ENCODE peak calls at places on chromosomes 1 and 21, in seven cellular contexts. U is HEK293T, I is HepG2, C is HCT116, D is K562, L is H1, K is GM12878. P is an unnamed sample.

GRCh38 chr1:19074361-19074901 is 118.0 kb upstream of the IFFO2 start:
- DNase-seq in U (no peak), I (no peak), C (no peak), D (no peak), L (no peak), K (no peak), P (no peak)

GRCh38 chr1:171881466-171881865 is 40.2 kb downstream of the DNM3 start:
- DNase-seq in U (no peak), I (no peak), C (no peak), D (no peak), L (no peak), K (no peak), P (no peak)

GRCh38 chr21:23016617-23017016 is 2018.4 kb downstream of the NCAM2 start:
- DNase-seq in U (peak), I (no peak), C (no peak), D (no peak), L (no peak), K (no peak), P (peak)

GRCh38 chr1:235650341-235651169 is 971 bp upstream of the GNG4 start:
- DNase-seq in U (no peak), I (peak), C (no peak), D (no peak), L (peak), K (no peak), P (peak)

GRCh38 chr1:96306809-96307208 is 414.8 kb upstream of the PTBP2 start:
- DNase-seq in U (no peak), I (no peak), C (no peak), D (no peak), L (no peak), K (no peak), P (no peak)

GRCh38 chr21:22575165-22575584 is 1577.0 kb downstream of the NCAM2 start:
- DNase-seq in U (peak), I (no peak), C (no peak), D (peak), L (peak), K (no peak), P (peak)

GRCh38 chr1:31509124-31510072 is 66.9 kb upstream of the TINAGL1 start:
- DNase-seq in U (no peak), I (peak), C (no peak), D (no peak), L (no peak), K (peak), P (no peak)

GRCh38 chr21:31908106-31909031 is 35.5 kb downstream of the HUNK start:
- DNase-seq in U (no peak), I (peak), C (no peak), D (no peak), L (peak), K (no peak), P (peak)

GRCh38 chr1:114524933-114525332 is 13.9 kb upstream of the TRIM33 start:
- DNase-seq in U (peak), I (no peak), C (peak), D (peak), L (no peak), K (no peak), P (no peak)

GRCh38 chr1:247824023-247824422 is at the start of gene OR14A16:
- DNase-seq in U (no peak), I (no peak), C (no peak), D (no peak), L (no peak), K (no peak), P (peak)

GRCh38 chr1:92118826-92119225 is 38.7 kb downstream of the BTBD8 start:
- DNase-seq in U (no peak), I (no peak), C (peak), D (no peak), L (no peak), K (no peak), P (no peak)

GRCh38 chr1:51044834-51045233 is 57.2 kb upstream of the C1orf185 start:
- DNase-seq in U (no peak), I (no peak), C (no peak), D (no peak), L (no peak), K (no peak), P (no peak)

GRCh38 chr1:201881617-201882016 is 7.1 kb upstream of the SHISA4 start:
- DNase-seq in U (no peak), I (no peak), C (no peak), D (no peak), L (no peak), K (no peak), P (no peak)

GRCh38 chr1:22737374-22738068 is 26.9 kb downstream of the EPHB2 start:
- DNase-seq in U (no peak), I (no peak), C (no peak), D (no peak), L (no peak), K (no peak), P (no peak)

GRCh38 chr1:40451238-40451585 is 936 bp downstream of the ZFP69B start:
- DNase-seq in U (no peak), I (no peak), C (no peak), D (no peak), L (no peak), K (no peak), P (no peak)

GRCh38 chr1:1246601-1247340 is at the start of gene C1QTNF12:
- DNase-seq in U (no peak), I (no peak), C (no peak), D (no peak), L (no peak), K (no peak), P (peak)

GRCh38 chr1:160827418-160827817 is 31.4 kb downstream of the LY9 start:
- DNase-seq in U (no peak), I (no peak), C (no peak), D (no peak), L (no peak), K (no peak), P (no peak)
- TF ChIP-seq SP1 in U (no peak), I (no peak), C (no peak), D (no peak), L (no peak), K (no peak), P (no peak)

GRCh38 chr1:29500651-29501050 is 264.3 kb downstream of the PTPRU start:
- DNase-seq in U (no peak), I (no peak), C (no peak), D (no peak), L (peak), K (no peak), P (no peak)
- TF ChIP-seq SP1 in U (no peak), I (no peak), C (no peak), D (no peak), L (no peak), K (no peak), P (no peak)

GRCh38 chr1:231594123-231594522 is 32.5 kb upstream of the DISC1 start:
- DNase-seq in U (no peak), I (no peak), C (no peak), D (no peak), L (no peak), K (no peak), P (no peak)

GRCh38 chr1:231594749-231595148 is 31.8 kb upstream of the DISC1 start:
- DNase-seq in U (no peak), I (no peak), C (no peak), D (no peak), L (no peak), K (no peak), P (no peak)

GRCh38 chr1:231592809-231593208 is 33.8 kb upstream of the DISC1 start:
- DNase-seq in U (no peak), I (no peak), C (no peak), D (no peak), L (no peak), K (no peak), P (no peak)

GRCh38 chr1:231591466-231591865 is 35.1 kb upstream of the DISC1 start:
- DNase-seq in U (no peak), I (no peak), C (no peak), D (no peak), L (no peak), K (no peak), P (no peak)

DNA sequence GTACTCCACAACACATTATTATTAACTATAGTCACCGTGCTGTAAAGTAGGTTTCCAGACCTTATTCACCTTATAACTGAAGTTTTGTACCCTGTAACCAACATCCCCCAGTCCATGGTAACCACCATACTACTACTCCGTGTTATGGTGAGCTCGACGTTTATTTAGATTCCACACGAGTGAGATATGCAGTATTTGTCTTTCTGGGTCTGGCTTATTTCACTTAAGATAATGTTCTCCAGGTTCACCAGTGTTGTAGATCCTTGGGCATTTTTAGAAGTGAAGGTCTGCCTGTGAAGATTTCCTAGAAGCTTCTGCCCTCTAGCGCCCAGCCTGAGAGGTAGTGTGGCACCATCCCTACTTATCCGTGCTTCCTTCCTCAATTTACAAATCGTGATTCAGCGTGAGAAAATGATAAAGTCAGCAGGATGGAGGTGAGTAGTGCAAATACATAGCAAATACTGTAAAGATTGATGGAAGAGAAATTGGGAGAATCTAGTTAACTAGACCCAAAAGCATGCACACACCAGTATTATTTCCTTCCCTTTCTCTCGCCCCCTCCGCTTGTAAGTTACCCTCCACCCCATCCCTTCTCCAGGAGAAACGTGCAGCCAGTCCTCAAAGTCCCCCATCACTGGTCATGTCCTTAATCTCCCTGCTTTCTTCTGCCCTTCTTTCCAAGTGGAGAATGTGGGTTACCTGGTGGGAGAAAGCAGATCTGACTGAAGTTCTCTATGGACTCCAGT is 36.0 kb upstream of the DISC1 start:
- DNase-seq in U (peak), I (peak), C (peak), D (no peak), L (peak), K (no peak), P (peak)
- TF ChIP-seq SP1 in U (no peak), I (no peak), C (no peak), D (no peak), L (no peak), K (no peak), P (no peak)

GRCh38 chr1:182783068-182783467 is 6.5 kb upstream of the NPL start:
- DNase-seq in U (no peak), I (no peak), C (no peak), D (no peak), L (no peak), K (no peak), P (peak)

GRCh38 chr1:182787002-182787324 is 2.6 kb upstream of the NPL start:
- DNase-seq in U (no peak), I (no peak), C (no peak), D (no peak), L (no peak), K (no peak), P (no peak)

GRCh38 chr1:182789138-182790076 is at the start of gene NPL:
- DNase-seq in U (peak), I (peak), C (no peak), D (peak), L (peak), K (peak), P (peak)

GRCh38 chr1:182784556-182785171 is 4.9 kb upstream of the NPL start:
- DNase-seq in U (peak), I (peak), C (peak), D (no peak), L (no peak), K (no peak), P (no peak)

GRCh38 chr1:182786223-182787001 is 3.2 kb upstream of the NPL start:
- DNase-seq in U (peak), I (peak), C (peak), D (peak), L (peak), K (no peak), P (peak)
- TF ChIP-seq SP1 in U (no peak), I (no peak), C (no peak), D (no peak), L (no peak), K (no peak), P (no peak)

GRCh38 chr21:34974162-34974981 is 74.7 kb downstream of the RUNX1 start:
- DNase-seq in U (no peak), I (peak), C (no peak), D (no peak), L (no peak), K (peak), P (no peak)
- TF ChIP-seq SP1 in U (no peak), I (no peak), C (no peak), D (no peak), L (no peak), K (no peak), P (no peak)

GRCh38 chr1:153886127-153886526 is 36.6 kb downstream of the GATAD2B start:
- DNase-seq in U (no peak), I (no peak), C (no peak), D (no peak), L (no peak), K (no peak), P (no peak)
- TF ChIP-seq SP1 in U (no peak), I (no peak), C (no peak), D (no peak), L (no peak), K (no peak), P (no peak)